ENCODE peak calls at places on chromosomes 4 and X, in six cellular contexts. M is CD4-positive, alpha-beta memory T cell; Q is fibroblast of lung; B is NT2/D1; V is RWPE2; W is SJSA1. Y is an unnamed sample.
A peak's percentile ranks its signal among the peaks of the same experiment; 100 is the strongest.

GRCh38 chrX:139194571-139195280 is 335.8 kb upstream of the F9 start:
- DNase-seq in W (peak; percentile 53), V (no peak), M (no peak), B (no peak), Q (peak; percentile 47), Y (no peak)

GRCh38 chr4:105550641-105551040 is 1.8 kb upstream of the ARHGEF38 start:
- DNase-seq in Q (no peak), B (no peak), W (no peak), V (no peak), M (no peak), Y (no peak)

GRCh38 chr4:102322736-102323135 is 22.5 kb downstream of the SLC39A8 start:
- DNase-seq in W (no peak), M (no peak), Q (no peak), B (no peak), V (no peak), Y (no peak)

GRCh38 chr4:180513076-180513475 is 1730.1 kb upstream of the TENM3 start:
- DNase-seq in W (no peak), V (no peak), B (no peak), Q (no peak), M (no peak), Y (no peak)

GRCh38 chr4:80125252-80126177 is 52.5 kb upstream of the ANTXR2 start:
- DNase-seq in B (no peak), M (peak; percentile 60), W (peak; percentile 43), Q (peak; percentile 32), V (no peak), Y (no peak)

GRCh38 chr4:61889117-61889516 is 689.0 kb downstream of the ADGRL3 start:
- DNase-seq in W (no peak), V (no peak), B (no peak), Q (no peak), M (no peak), Y (no peak)

GRCh38 chr4:4990857-4991540 is 28.3 kb downstream of the CYTL1 start:
- DNase-seq in B (no peak), Q (peak; percentile 85), W (no peak), M (no peak), V (no peak), Y (no peak)

GRCh38 chr4:55707507-55707906 is 71.4 kb upstream of the NMU start:
- DNase-seq in Q (no peak), M (no peak), B (no peak), W (no peak), V (no peak), Y (no peak)

GRCh38 chrX:69285881-69286545 is 120.8 kb upstream of the PJA1 start:
- DNase-seq in Q (peak; percentile 3), M (peak; percentile 50), B (no peak), W (peak; percentile 29), V (no peak), Y (no peak)

GRCh38 chrX:115694028-115694427 is 133.1 kb downstream of the PLS3 start:
- DNase-seq in Q (no peak), V (no peak), W (no peak), M (no peak), B (no peak), Y (no peak)
- H3K4me3 ChIP-seq in Q (no peak overlapping the region), V (no peak overlapping the region), W (no peak overlapping the region), M (no peak overlapping the region), B (no peak overlapping the region), Y (no peak overlapping the region)

DNA sequence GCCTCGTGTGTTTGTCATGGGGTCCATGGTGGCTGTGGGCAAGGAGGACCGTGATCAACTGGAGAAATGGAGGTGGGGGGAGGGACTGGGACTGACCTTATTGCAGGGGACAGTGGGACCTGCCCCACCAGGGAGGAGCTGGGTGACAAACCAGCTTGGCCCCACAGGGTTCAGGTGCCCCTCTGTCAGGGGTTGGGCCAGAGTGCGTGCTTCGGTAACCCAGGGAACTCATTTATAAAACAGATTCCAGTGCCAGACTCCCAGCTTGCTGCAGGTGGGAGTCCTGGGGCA is 366.4 kb downstream of the BCOR start:
- DNase-seq in Q (no peak), V (no peak), M (no peak), W (no peak), B (no peak), Y (no peak)
- H3K4me1 ChIP-seq in Q (peaks cover 6% of the 10 kb centered on the region), V (no peaks in the 10 kb centered on the region), M (peaks cover 8% of the 10 kb centered on the region), W (peaks cover 37% of the 10 kb centered on the region), B (peaks cover 14% of the 10 kb centered on the region), Y (no peaks in the 10 kb centered on the region)

DNA sequence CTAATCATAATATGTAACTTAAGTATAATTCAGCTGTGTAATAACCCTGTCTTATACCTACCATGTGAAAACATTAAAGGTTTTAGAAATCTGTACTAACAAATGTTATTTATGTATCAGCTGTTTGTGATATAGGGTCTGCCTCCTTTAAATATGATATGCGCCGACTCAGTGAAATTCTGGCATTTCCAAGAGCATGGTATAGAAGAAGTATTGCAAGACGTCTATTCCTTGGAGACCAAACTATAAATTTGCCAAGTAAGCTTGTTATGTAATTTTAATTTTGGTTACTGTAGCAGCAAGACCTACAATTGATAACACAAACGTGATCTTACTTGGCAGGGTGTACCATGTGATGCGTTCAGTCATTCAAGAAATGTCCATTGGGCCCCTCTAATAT is 32.3 kb upstream of the ADAD1 start:
- DNase-seq in M (no peak), V (no peak), W (no peak), Q (no peak), B (no peak), Y (no peak)
- H3K36me3 ChIP-seq in M (peaks cover 21% of the 10 kb centered on the region), V (peaks cover 58% of the 10 kb centered on the region), W (peaks cover 22% of the 10 kb centered on the region), Q (no peaks in the 10 kb centered on the region), B (peaks cover 22% of the 10 kb centered on the region), Y (no peaks in the 10 kb centered on the region)

GRCh38 chr4:139607302-139608060 is 51.5 kb upstream of the SETD7 start:
- DNase-seq in B (no peak), Q (no peak), V (no peak), M (no peak), W (no peak), Y (no peak)
- H3K4me3 ChIP-seq in B (no peak overlapping the region), Q (no peak overlapping the region), V (no peak overlapping the region), M (no peak overlapping the region), W (no peak overlapping the region), Y (no peak overlapping the region)

GRCh38 chrX:133897593-133898163 is 87.7 kb downstream of the GPC3 start:
- DNase-seq in Q (no peak), B (no peak), V (no peak), W (no peak), M (no peak), Y (no peak)

GRCh38 chrX:133888941-133889340 is 96.5 kb downstream of the GPC3 start:
- DNase-seq in Q (no peak), M (no peak), V (no peak), W (no peak), B (no peak), Y (no peak)

DNA sequence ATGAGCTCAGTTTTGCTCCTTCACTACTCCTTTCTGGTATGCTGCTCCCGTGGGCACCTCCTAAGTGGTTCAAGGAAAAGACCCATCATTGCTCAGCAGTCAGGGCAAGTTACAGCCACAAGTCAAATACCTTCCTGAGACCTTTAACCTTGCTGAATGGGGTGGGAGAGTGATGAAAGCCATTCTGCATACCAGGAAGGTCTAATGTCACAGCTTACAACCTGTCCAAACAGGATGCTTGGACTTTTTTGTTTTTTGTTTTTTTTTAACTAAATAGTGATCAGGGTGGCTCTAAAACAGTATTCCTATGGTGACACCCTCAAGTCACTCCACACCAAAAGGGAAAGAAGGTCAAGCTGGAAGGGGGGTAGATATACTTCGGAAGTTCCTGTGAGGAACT is 93.1 kb downstream of the GPC3 start:
- DNase-seq in M (no peak), Q (no peak), B (peak; percentile 43), V (no peak), W (no peak), Y (no peak)
- H3K4me1 ChIP-seq in M (no peaks in the 10 kb centered on the region), Q (no peaks in the 10 kb centered on the region), B (no peaks in the 10 kb centered on the region), V (no peaks in the 10 kb centered on the region), W (no peaks in the 10 kb centered on the region), Y (no peaks in the 10 kb centered on the region)

GRCh38 chr4:35711127-35711526 is 533.2 kb downstream of the ARAP2 start:
- DNase-seq in W (no peak), B (no peak), Q (no peak), V (no peak), M (no peak), Y (no peak)

GRCh38 chr4:35709080-35709479 is 535.2 kb downstream of the ARAP2 start:
- DNase-seq in M (no peak), Q (no peak), V (no peak), B (no peak), W (no peak), Y (no peak)

GRCh38 chr4:35710343-35710742 is 534.0 kb downstream of the ARAP2 start:
- DNase-seq in B (no peak), M (no peak), V (no peak), W (no peak), Q (no peak), Y (no peak)
- H3K36me3 ChIP-seq in B (no peaks in the 10 kb centered on the region), M (no peaks in the 10 kb centered on the region), V (no peaks in the 10 kb centered on the region), W (no peaks in the 10 kb centered on the region), Q (no peaks in the 10 kb centered on the region), Y (no peaks in the 10 kb centered on the region)

DNA sequence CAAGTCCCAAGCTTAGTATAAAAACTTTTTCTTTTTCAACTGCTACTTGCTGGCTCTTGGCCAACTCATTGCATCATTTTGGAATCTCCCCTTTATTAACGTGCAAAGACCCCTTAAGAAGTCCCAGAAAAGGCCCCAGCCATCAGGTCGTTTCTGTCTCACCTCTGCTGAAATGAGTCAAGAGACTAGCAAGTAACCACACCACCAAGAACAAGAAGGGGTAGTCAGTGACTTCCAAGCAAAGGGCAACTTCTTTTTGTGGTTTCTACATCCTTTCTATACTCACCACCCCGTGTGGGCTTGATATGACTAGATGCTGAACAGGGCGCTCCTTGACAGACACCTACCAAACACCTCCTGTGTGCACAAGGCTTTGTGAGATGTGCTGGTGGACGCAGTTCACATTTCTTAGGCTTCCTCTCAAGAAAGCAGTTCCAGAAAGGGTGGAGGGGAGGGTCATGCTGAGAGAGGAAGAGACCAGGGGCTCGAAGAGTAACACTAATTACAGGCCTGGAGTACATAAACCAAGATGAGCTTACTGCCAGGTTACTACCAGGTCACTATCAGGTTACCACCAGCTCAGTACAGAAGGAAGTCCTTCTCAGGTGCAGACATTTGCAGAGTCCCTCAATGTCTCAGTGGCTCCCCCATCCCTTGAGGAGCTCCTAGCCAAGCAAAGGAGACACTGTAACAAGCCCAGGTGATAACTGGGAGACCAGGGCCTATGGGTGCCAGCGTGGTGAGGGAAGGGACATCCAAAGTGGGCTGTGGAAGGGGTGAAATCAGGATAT is 19.3 kb downstream of the JAKMIP1 start:
- DNase-seq in Q (no peak), B (no peak), V (no peak), W (no peak), M (peak; percentile 46), Y (no peak)
- H3K4me3 ChIP-seq in Q (no peak overlapping the region), B (no peak overlapping the region), V (no peak overlapping the region), W (no peak overlapping the region), M (no peak overlapping the region), Y (no peak overlapping the region)

GRCh38 chr4:168795346-168795745 is 214.7 kb downstream of the CBR4 start:
- DNase-seq in W (no peak), V (no peak), B (no peak), M (no peak), Q (no peak), Y (no peak)

GRCh38 chr4:168793542-168793941 is 216.5 kb downstream of the CBR4 start:
- DNase-seq in B (no peak), W (no peak), Q (no peak), M (no peak), V (no peak), Y (no peak)

GRCh38 chr4:168794092-168794707 is 215.9 kb downstream of the CBR4 start:
- DNase-seq in M (no peak), W (no peak), V (no peak), B (no peak), Q (no peak), Y (no peak)

GRCh38 chr4:168796362-168797106 is 213.5 kb downstream of the CBR4 start:
- DNase-seq in M (no peak), W (peak; percentile 78), B (no peak), V (no peak), Q (peak; percentile 95), Y (no peak)

GRCh38 chr4:168794881-168795280 is 215.2 kb downstream of the CBR4 start:
- DNase-seq in Q (no peak), M (no peak), V (no peak), W (no peak), B (no peak), Y (no peak)
- H3K4me1 ChIP-seq in Q (peaks cover 7% of the 10 kb centered on the region), M (no peaks in the 10 kb centered on the region), V (peaks cover 21% of the 10 kb centered on the region), W (peaks cover 41% of the 10 kb centered on the region), B (peaks cover 2% of the 10 kb centered on the region), Y (no peaks in the 10 kb centered on the region)

Y was measured in iPS DF 6.9.